ENCODE peak calls at places on chromosomes 4 and X, in eight cellular contexts. E, C, T, N, G, U, Z and K are unnamed samples.

GRCh38 chr4:54091637-54092404 is 8.1 kb upstream of the GSX2 start:
- DNase-seq in G (peak), T (peak), Z (no peak), N (peak), E (peak), C (no peak), U (peak), K (peak)

GRCh38 chr4:133154725-133155124 is 5.6 kb downstream of the PCDH10 start:
- DNase-seq in N (no peak), Z (peak), G (peak), T (peak), E (no peak), C (no peak), U (no peak), K (peak)

GRCh38 chr4:163681208-163681821 is 186.8 kb downstream of the TMA16 start:
- DNase-seq in G (peak), E (no peak), Z (peak), N (no peak), C (no peak), U (peak), T (peak), K (peak)

GRCh38 chrX:40107291-40108083 is 9.7 kb upstream of the BCOR start:
- DNase-seq in G (peak), U (peak), N (peak), T (no peak), C (no peak), E (peak), Z (no peak), K (peak)

GRCh38 chrX:34656467-34656841 is 631 bp downstream of the TMEM47 start:
- DNase-seq in T (no peak), Z (peak), E (no peak), G (no peak), N (no peak), U (no peak), C (no peak), K (no peak)

GRCh38 chrX:132743086-132743485 is 215.3 kb downstream of the HS6ST2 start:
- DNase-seq in G (no peak), C (no peak), T (no peak), U (no peak), E (no peak), N (no peak), Z (no peak), K (no peak)

GRCh38 chr4:16197842-16198241 is 28.4 kb downstream of the TAPT1 start:
- DNase-seq in G (no peak), U (no peak), E (no peak), C (no peak), Z (no peak), T (no peak), N (no peak), K (no peak)

GRCh38 chr4:24044610-24045589 is 155.1 kb upstream of the PPARGC1A start:
- DNase-seq in T (no peak), C (no peak), U (no peak), G (no peak), E (no peak), N (no peak), Z (no peak), K (no peak)

GRCh38 chr4:148962539-148963290 is 520.5 kb upstream of the NR3C2 start:
- DNase-seq in G (no peak), C (no peak), E (no peak), T (no peak), N (no peak), Z (no peak), U (no peak), K (no peak)

GRCh38 chrX:110734894-110735541 is 60.6 kb downstream of the CHRDL1 start:
- DNase-seq in E (no peak), Z (no peak), C (peak), N (no peak), T (no peak), G (no peak), U (no peak), K (no peak)

GRCh38 chr4:78517050-78517652 is 34.4 kb upstream of the ANXA3 start:
- DNase-seq in T (no peak), C (no peak), U (no peak), G (no peak), E (no peak), Z (no peak), N (no peak), K (no peak)

GRCh38 chr4:174120446-174121142 is 162.9 kb downstream of the FBXO8 start:
- DNase-seq in E (peak), C (peak), Z (peak), N (no peak), G (peak), T (peak), U (no peak), K (peak)

GRCh38 chr4:93199492-93199891 is 629.1 kb upstream of the ATOH1 start:
- DNase-seq in N (no peak), U (no peak), C (peak), T (peak), E (no peak), G (peak), Z (peak), K (peak)

GRCh38 chr4:89119166-89119565 is 7.8 kb downstream of the TIGD2 start:
- DNase-seq in C (no peak), E (no peak), N (no peak), Z (no peak), U (no peak), T (no peak), G (no peak), K (no peak)

GRCh38 chr4:1910643-1911042 is 39.5 kb downstream of the NSD2 start:
- DNase-seq in G (peak), U (no peak), E (peak), C (peak), T (no peak), Z (peak), N (peak), K (no peak)

GRCh38 chr4:118869808-118870342 is 18.8 kb upstream of the SYNPO2 start:
- DNase-seq in E (no peak), U (no peak), T (no peak), G (no peak), C (no peak), N (no peak), Z (no peak), K (no peak)

GRCh38 chr4:6688879-6689505 is 4.7 kb upstream of the S100P start:
- DNase-seq in T (peak), E (no peak), G (no peak), Z (peak), N (peak), C (peak), U (no peak), K (peak)

GRCh38 chr4:95105112-95105511 is 347.4 kb downstream of the BMPR1B start:
- DNase-seq in T (no peak), C (no peak), Z (no peak), G (no peak), U (no peak), N (no peak), E (no peak), K (no peak)

GRCh38 chr4:151792995-151793394 is 32.2 kb upstream of the GATB start:
- DNase-seq in E (no peak), G (no peak), T (no peak), U (no peak), C (no peak), Z (no peak), N (no peak), K (no peak)

GRCh38 chr4:54433686-54434085 is 204.6 kb downstream of the PDGFRA start:
- DNase-seq in T (no peak), Z (peak), N (no peak), E (no peak), G (no peak), U (no peak), C (no peak), K (no peak)

GRCh38 chr4:24979554-24979953 is 51.2 kb downstream of the LGI2 start:
- DNase-seq in N (peak), G (no peak), U (no peak), T (no peak), E (no peak), Z (no peak), C (no peak), K (no peak)

GRCh38 chrX:47112316-47112954 is 32.1 kb downstream of the NDUFB11 start:
- DNase-seq in E (no peak), C (no peak), N (no peak), T (no peak), U (no peak), Z (no peak), G (no peak), K (no peak)

GRCh38 chrX:40504801-40505605 is 75.8 kb upstream of the ATP6AP2 start:
- DNase-seq in Z (no peak), G (no peak), E (no peak), U (no peak), T (no peak), C (peak), N (no peak), K (peak)

GRCh38 chr4:73687414-73687813 is 53.0 kb upstream of the CXCL8 start:
- DNase-seq in G (no peak), Z (no peak), U (no peak), N (no peak), T (no peak), E (no peak), C (no peak), K (no peak)

DNA sequence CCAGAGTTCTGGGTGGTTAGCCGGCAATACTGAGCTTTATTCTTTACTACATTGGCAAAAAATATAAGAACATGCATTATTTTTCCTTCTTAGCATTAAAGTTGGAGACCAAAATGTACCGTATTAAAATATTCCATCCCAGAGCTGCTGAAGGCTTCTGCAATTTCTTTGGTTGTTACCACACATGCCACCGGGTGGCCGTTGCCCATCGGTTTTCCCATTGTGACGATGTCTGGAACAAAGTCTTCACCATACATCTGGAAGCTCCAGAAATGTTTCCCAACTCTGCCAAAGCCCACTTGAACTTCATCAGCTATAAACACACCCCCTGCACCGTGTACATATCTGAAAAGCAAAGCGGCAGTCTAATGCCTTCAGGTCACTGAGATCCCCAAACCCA is 13.7 kb downstream of the ETNPPL start:
- DNase-seq in Z (no peak), T (no peak), N (no peak), E (no peak), C (no peak), G (no peak), U (no peak), K (no peak)
- TF ChIP-seq CTCF in Z (peak), T (no peak), N (no peak), E (no peak), C (no peak), G (no peak), U (no peak), K (no peak)

DNA sequence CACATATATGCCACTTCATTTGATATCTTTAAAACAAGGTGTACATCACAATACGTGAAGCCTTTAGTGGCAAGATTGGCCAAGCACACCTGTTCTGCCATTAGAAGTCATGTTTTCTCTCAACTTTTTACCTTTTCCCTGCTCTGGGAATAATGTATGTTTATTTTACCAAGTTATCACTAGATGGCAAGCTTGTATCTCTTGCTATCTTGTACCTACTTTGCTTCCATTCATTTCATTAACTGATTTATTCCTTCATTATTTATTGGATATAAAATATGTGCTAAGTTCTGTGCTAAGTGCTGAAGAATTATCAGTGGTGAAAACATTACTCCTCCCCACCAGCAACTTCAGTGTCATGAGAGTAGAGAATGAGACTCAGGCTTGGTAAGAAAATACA is 245.5 kb downstream of the ANK2 start:
- DNase-seq in E (no peak), Z (no peak), T (no peak), C (no peak), G (no peak), U (no peak), N (no peak), K (no peak)
- TF ChIP-seq CTCF in E (no peak), Z (no peak), T (no peak), C (no peak), G (no peak), U (no peak), N (no peak), K (no peak)

DNA sequence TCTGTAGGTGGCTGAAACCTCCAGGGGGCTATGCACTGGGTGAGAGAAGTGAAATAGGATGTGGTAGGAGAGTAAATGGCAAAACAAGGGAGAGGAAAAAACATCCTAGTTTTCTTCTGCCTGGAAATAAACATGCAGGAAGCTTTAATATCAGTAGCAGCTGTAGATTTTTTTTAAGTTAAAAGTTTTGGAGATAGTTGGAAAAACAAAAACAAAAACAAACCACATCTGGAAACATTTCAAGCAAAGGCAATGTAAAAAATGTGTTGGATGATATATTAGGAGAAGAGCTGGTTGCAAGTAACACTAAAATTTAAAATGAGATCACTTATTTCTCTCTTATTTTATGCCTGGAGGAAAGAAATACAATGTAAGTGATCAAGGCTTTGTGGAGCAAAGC is 388.0 kb downstream of the SPRY1 start:
- DNase-seq in G (no peak), E (no peak), N (no peak), Z (no peak), U (no peak), T (no peak), C (no peak), K (no peak)
- TF ChIP-seq CTCF in G (no peak), E (no peak), N (no peak), Z (no peak), U (no peak), T (no peak), C (no peak), K (no peak)

GRCh38 chr4:2930821-2931764 is 32.1 kb downstream of the NOP14 start:
- DNase-seq in U (no peak), T (no peak), C (no peak), E (peak), N (peak), G (no peak), Z (no peak), K (no peak)
- TF ChIP-seq CTCF in U (no peak), T (no peak), C (peak), E (peak), N (no peak), G (no peak), Z (peak), K (peak)